ENCODE peak calls at places on chromosomes 12 and 14, in seven cellular contexts. K, Q, T, P, I, J and X are unnamed samples.

GRCh38 chr12:47273191-47273626 is 193.4 kb upstream of the AMIGO2 start:
- DNase-seq in P (no peak), J (no peak), Q (no peak), K (no peak), I (no peak), T (no peak), X (no peak)

GRCh38 chr12:95515197-95515596 is 36.1 kb downstream of the USP44 start:
- DNase-seq in J (no peak), K (no peak), Q (no peak), P (no peak), T (no peak), I (no peak), X (no peak)

GRCh38 chr14:74444866-74445265 is 18.9 kb upstream of the SYNDIG1L start:
- DNase-seq in K (no peak), T (no peak), J (peak), I (no peak), Q (no peak), P (no peak), X (no peak)

GRCh38 chr12:99436584-99436983 is 211.0 kb upstream of the GARIN6 start:
- DNase-seq in K (no peak), Q (no peak), J (no peak), T (no peak), I (no peak), P (no peak), X (no peak)

GRCh38 chr12:14689144-14689543 is 7.3 kb downstream of the GUCY2C start:
- DNase-seq in T (no peak), J (no peak), K (no peak), Q (no peak), I (no peak), P (no peak), X (no peak)

GRCh38 chr12:123076604-123077297 is 74.1 kb downstream of the PITPNM2 start:
- DNase-seq in J (no peak), P (no peak), T (no peak), I (no peak), Q (no peak), K (no peak), X (no peak)

GRCh38 chr12:93778306-93778705 is 101.1 kb downstream of the CRADD start:
- DNase-seq in I (no peak), Q (no peak), K (peak), J (no peak), P (peak), T (no peak), X (no peak)

GRCh38 chr12:122421263-122421814 is 1.1 kb downstream of the CLIP1 start:
- DNase-seq in J (peak), P (peak), Q (peak), K (peak), T (peak), I (peak), X (peak)

GRCh38 chr12:11901687-11902524 is 168.8 kb upstream of the BCL2L14 start:
- DNase-seq in K (no peak), Q (no peak), J (no peak), I (no peak), T (no peak), P (no peak), X (no peak)

GRCh38 chr12:124767075-124767821 is 96.4 kb downstream of the SCARB1 start:
- DNase-seq in P (peak), K (peak), T (peak), Q (peak), J (peak), I (no peak), X (peak)

GRCh38 chr14:59823190-59823589 is 47.4 kb downstream of the RTN1 start:
- DNase-seq in I (no peak), P (no peak), T (no peak), Q (no peak), K (no peak), J (no peak), X (no peak)

GRCh38 chr12:14845350-14845750 is 2.0 kb upstream of the ART4 start:
- DNase-seq in Q (peak), I (peak), K (peak), T (peak), J (peak), P (peak), X (no peak)

GRCh38 chr14:77475432-77476115 is 17.7 kb downstream of the AHSA1 start:
- DNase-seq in Q (no peak), K (no peak), I (no peak), P (no peak), T (no peak), J (peak), X (no peak)

GRCh38 chr12:80815351-80815750 is 98.6 kb downstream of the MYF5 start:
- DNase-seq in T (no peak), J (no peak), K (peak), Q (no peak), P (no peak), I (no peak), X (no peak)

GRCh38 chr14:89600950-89601826 is 184.2 kb upstream of the FOXN3 start:
- DNase-seq in I (no peak), T (no peak), K (no peak), Q (no peak), P (no peak), J (no peak), X (no peak)

GRCh38 chr12:80325167-80325959 is 118.7 kb upstream of the PTPRQ start:
- DNase-seq in I (no peak), T (no peak), Q (no peak), J (no peak), P (no peak), K (no peak), X (no peak)

GRCh38 chr12:115103884-115104883 is 420.2 kb upstream of the TBX3 start:
- DNase-seq in P (no peak), T (no peak), Q (no peak), I (no peak), J (no peak), K (peak), X (no peak)

GRCh38 chr12:132078190-132078589 is 65.9 kb downstream of the DDX51 start:
- DNase-seq in K (peak), T (no peak), J (peak), Q (no peak), P (no peak), I (no peak), X (no peak)

GRCh38 chr12:12701457-12701856 is 5.5 kb upstream of the GPR19 start:
- DNase-seq in I (no peak), J (no peak), P (no peak), K (no peak), Q (no peak), T (no peak), X (no peak)

GRCh38 chr14:24612186-24612585 is 2.7 kb upstream of the GZMH start:
- DNase-seq in T (no peak), P (no peak), K (no peak), I (no peak), J (no peak), Q (no peak), X (no peak)

GRCh38 chr12:96343347-96343954 is 56.8 kb downstream of the CDK17 start:
- DNase-seq in K (peak), T (no peak), J (no peak), P (no peak), I (no peak), Q (no peak), X (no peak)

GRCh38 chr14:79514700-79515099 is 696.6 kb downstream of the DIO2 start:
- DNase-seq in Q (no peak), T (no peak), K (peak), P (no peak), J (no peak), I (no peak), X (no peak)

GRCh38 chr12:101828463-101829196 is 2.1 kb downstream of the GNPTAB start:
- DNase-seq in J (peak), K (no peak), P (no peak), T (no peak), I (no peak), Q (no peak), X (no peak)

GRCh38 chr14:31578266-31578665 is 17.1 kb downstream of the NUBPL start:
- DNase-seq in P (no peak), Q (no peak), I (no peak), K (no peak), J (no peak), T (no peak), X (no peak)

GRCh38 chr12:122730215-122731014 is at the start of gene HCAR1:
- DNase-seq in I (peak), P (peak), T (peak), K (no peak), J (no peak), Q (no peak), X (no peak)

GRCh38 chr14:66487159-66487558 is 988 bp downstream of the CCDC196 start:
- DNase-seq in J (no peak), T (no peak), P (no peak), K (no peak), I (no peak), Q (no peak), X (no peak)

GRCh38 chr12:53044052-53044581 is 5.7 kb upstream of the TNS2 start:
- DNase-seq in K (no peak), T (no peak), Q (no peak), P (no peak), I (no peak), J (no peak), X (peak)

GRCh38 chr12:89244536-89244935 is 107.8 kb downstream of the DUSP6 start:
- DNase-seq in Q (no peak), P (no peak), K (peak), I (no peak), T (no peak), J (no peak), X (no peak)

GRCh38 chr12:19035552-19035951 is 94.0 kb upstream of the PLEKHA5 start:
- DNase-seq in I (no peak), T (no peak), P (no peak), J (no peak), Q (no peak), K (peak), X (no peak)

GRCh38 chr12:19778111-19778688 is 338.9 kb downstream of the AEBP2 start:
- DNase-seq in Q (no peak), J (no peak), K (peak), P (no peak), I (no peak), T (no peak), X (no peak)

GRCh38 chr12:116266220-116266619 is 11.3 kb downstream of the MED13L start:
- DNase-seq in T (no peak), J (no peak), I (no peak), K (peak), P (no peak), Q (no peak), X (no peak)

GRCh38 chr12:53182836-53183235 is 2.1 kb upstream of the CSAD start:
- DNase-seq in Q (no peak), K (no peak), T (no peak), J (no peak), I (no peak), P (no peak), X (no peak)

GRCh38 chr14:30015471-30015870 is 87.8 kb upstream of the PRKD1 start:
- DNase-seq in Q (no peak), T (no peak), K (peak), P (no peak), J (no peak), I (no peak), X (no peak)

GRCh38 chr12:6873094-6874006 is at the start of gene SPSB2:
- DNase-seq in P (peak), I (peak), T (peak), J (peak), K (peak), Q (peak), X (peak)
- TF ChIP-seq POLR2A in P (peak), I (no peak), T (no peak), J (no peak), K (no peak), Q (peak), X (peak)

DNA sequence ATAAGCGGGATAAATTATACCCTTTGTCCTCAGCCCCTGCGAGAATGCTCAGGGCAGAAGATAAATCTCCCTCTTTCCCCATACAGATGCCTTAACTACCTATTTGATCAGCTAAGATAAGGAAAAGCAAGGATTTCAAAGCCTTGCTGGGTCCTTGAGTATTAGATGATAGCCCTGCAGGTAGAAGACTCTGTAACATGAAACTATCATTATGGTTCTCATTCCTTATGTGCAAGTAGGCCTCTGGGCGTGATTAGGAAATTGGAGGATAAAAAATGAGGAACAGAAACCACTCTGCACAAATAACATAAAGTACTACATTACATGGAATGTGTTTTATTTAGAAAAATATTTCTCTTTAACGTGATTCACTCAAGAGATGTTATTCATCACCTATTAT is 14.5 kb upstream of the WDR89 start:
- DNase-seq in Q (no peak), I (no peak), K (no peak), T (no peak), P (no peak), J (no peak), X (no peak)
- TF ChIP-seq CTCF in Q (no peak), I (no peak), K (no peak), T (no peak), P (no peak), J (no peak), X (no peak)

GRCh38 chr14:91425720-91426032 is 8.1 kb upstream of the CCDC88C start:
- DNase-seq in T (no peak), P (no peak), J (peak), Q (no peak), I (no peak), K (no peak), X (no peak)
- TF ChIP-seq POLR2A in T (no peak), P (no peak), J (no peak), Q (no peak), I (no peak), K (no peak), X (no peak)

DNA sequence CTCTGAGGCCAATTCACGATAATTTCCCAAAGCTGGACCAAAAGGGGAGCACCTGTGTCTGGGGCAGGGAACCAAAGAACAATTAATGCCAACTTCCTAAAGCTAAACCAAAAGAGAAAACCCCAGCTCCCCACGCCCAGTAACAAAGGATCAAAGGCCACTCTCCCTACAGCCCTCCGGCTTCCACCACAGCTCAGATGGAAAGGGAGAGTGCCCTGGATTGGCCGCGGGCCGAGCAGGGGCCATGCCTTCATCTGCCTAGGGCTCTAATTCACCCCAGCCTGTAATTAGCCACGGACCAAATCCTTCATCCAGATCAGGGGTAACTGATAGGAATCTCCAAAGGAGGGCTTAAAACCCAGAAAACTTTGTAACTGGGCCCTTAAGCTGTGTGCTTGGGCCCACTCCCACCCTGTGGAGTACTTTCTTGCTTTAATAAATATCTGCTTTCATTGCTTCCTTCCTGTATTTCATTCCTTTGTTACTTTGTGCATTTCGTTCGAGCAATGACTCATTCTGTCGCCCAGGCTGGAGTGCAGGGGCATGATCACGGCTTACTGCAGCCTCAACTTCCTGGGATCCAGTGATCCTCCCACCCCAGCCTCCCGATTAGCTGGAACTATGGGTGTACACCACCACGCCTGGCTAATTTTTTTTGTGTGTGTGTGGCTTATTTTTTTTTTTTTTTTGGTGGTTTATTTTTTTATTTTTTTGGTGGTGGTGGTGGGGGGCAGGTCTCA is 65.5 kb upstream of the PPP4R3A start:
- DNase-seq in I (no peak), K (no peak), Q (peak), P (no peak), J (no peak), T (no peak), X (no peak)
- TF ChIP-seq CTCF in I (no peak), K (no peak), Q (no peak), P (no peak), J (no peak), T (no peak), X (no peak)

GRCh38 chr14:22607291-22607690 is 9.2 kb downstream of the ABHD4 start:
- DNase-seq in J (no peak), Q (no peak), T (no peak), P (no peak), I (no peak), K (peak), X (no peak)
- TF ChIP-seq POLR2A in J (no peak), Q (no peak), T (no peak), P (no peak), I (no peak), K (no peak), X (no peak)

GRCh38 chr14:56715938-56716337 is 94.3 kb downstream of the OTX2 start:
- DNase-seq in Q (no peak), P (no peak), I (no peak), K (no peak), J (no peak), T (no peak), X (no peak)
- TF ChIP-seq CTCF in Q (no peak), P (no peak), I (no peak), K (no peak), J (no peak), T (no peak), X (no peak)